ENCODE peak calls at places on chromosomes 1 and 21, in six cellular contexts. I, T, P, E, X and J are unnamed samples.
A peak's percentile ranks its signal among the peaks of the same experiment; 100 is the strongest.

GRCh38 chr1:98400446-98400845 is 261.1 kb upstream of the SNX7 start:
- DNase-seq in I (no peak), T (no peak), P (no peak), E (no peak), X (no peak), J (no peak)

GRCh38 chr1:116681343-116681899 is 13.9 kb upstream of the IGSF3 start:
- DNase-seq in I (no peak), T (no peak), P (no peak), E (no peak), X (no peak), J (no peak)

GRCh38 chr1:3312894-3313578 is 141.4 kb upstream of the ARHGEF16 start:
- DNase-seq in I (no peak), T (peak; percentile 59), P (peak; percentile 65), E (no peak), X (peak; percentile 80), J (no peak)

GRCh38 chr1:59730759-59731478 is 83.8 kb upstream of the HOOK1 start:
- DNase-seq in I (no peak), T (no peak), P (peak; percentile 93), E (no peak), X (peak; percentile 86), J (no peak)

GRCh38 chr1:202567747-202568146 is 142.5 kb downstream of the SYT2 start:
- DNase-seq in I (no peak), T (peak; percentile 56), P (no peak), E (no peak), X (no peak), J (no peak)

GRCh38 chr21:14480601-14481000 is 65.5 kb downstream of the SAMSN1 start:
- DNase-seq in I (no peak), T (no peak), P (no peak), E (no peak), X (no peak), J (no peak)

GRCh38 chr1:22753396-22754083 is 42.9 kb downstream of the EPHB2 start:
- DNase-seq in I (no peak), T (no peak), P (no peak), E (no peak), X (no peak), J (no peak)

GRCh38 chr1:69846267-69846666 is 278.5 kb downstream of the LRRC7 start:
- DNase-seq in I (no peak), T (no peak), P (no peak), E (no peak), X (no peak), J (no peak)

GRCh38 chr1:14282583-14283186 is 315.8 kb upstream of the KAZN start:
- DNase-seq in I (no peak), T (no peak), P (no peak), E (no peak), X (no peak), J (no peak)

GRCh38 chr1:37699147-37699546 is 6.8 kb downstream of the CDCA8 start:
- DNase-seq in I (no peak), T (no peak), P (no peak), E (no peak), X (no peak), J (no peak)

GRCh38 chr1:183023146-183023600 is at the start of gene LAMC1:
- DNase-seq in I (peak; percentile 58), T (peak; percentile 82), P (peak; percentile 81), E (no peak), X (peak; percentile 44), J (peak; percentile 60)

GRCh38 chr1:174690266-174690665 is 242.5 kb downstream of the GPR52 start:
- DNase-seq in I (no peak), T (no peak), P (no peak), E (no peak), X (no peak), J (no peak)

GRCh38 chr1:34460193-34460592 is 283.5 kb downstream of the C1orf94 start:
- DNase-seq in I (peak; percentile 38), T (peak; percentile 23), P (peak; percentile 21), E (peak; percentile 31), X (peak; percentile 53), J (peak; percentile 52)

GRCh38 chr1:201473296-201473695 is 4.3 kb upstream of the PHLDA3 start:
- DNase-seq in I (no peak), T (no peak), P (no peak), E (no peak), X (no peak), J (no peak)

GRCh38 chr1:1144843-1145546 is 28.7 kb upstream of the TTLL10 start:
- DNase-seq in I (no peak), T (no peak), P (no peak), E (no peak), X (peak; percentile 39), J (no peak)

GRCh38 chr1:24536391-24536840 is 19.5 kb upstream of the NCMAP start:
- DNase-seq in I (no peak), T (no peak), P (peak; percentile 35), E (peak; percentile 82), X (no peak), J (no peak)

GRCh38 chr1:245578306-245578705 is 423.5 kb downstream of the KIF26B start:
- DNase-seq in I (no peak), T (no peak), P (no peak), E (no peak), X (no peak), J (no peak)

GRCh38 chr1:186152227-186152944 is 222.7 kb downstream of the TPR start:
- DNase-seq in I (no peak), T (no peak), P (no peak), E (no peak), X (no peak), J (no peak)

GRCh38 chr1:31082385-31082784 is 16.9 kb upstream of the PUM1 start:
- DNase-seq in I (no peak), T (no peak), P (no peak), E (no peak), X (no peak), J (no peak)

GRCh38 chr1:179293340-179294327 is at the start of gene SOAT1:
- DNase-seq in I (peak; percentile 85), T (peak; percentile 80), P (peak; percentile 91), E (peak; percentile 63), X (peak; percentile 98), J (peak; percentile 87)

GRCh38 chr21:37460196-37460595 is 93.6 kb downstream of the DYRK1A start:
- DNase-seq in I (no peak), T (no peak), P (no peak), E (no peak), X (peak; percentile 72), J (no peak)

GRCh38 chr1:21598417-21598816 is 70.7 kb downstream of the RAP1GAP start:
- DNase-seq in I (no peak), T (no peak), P (no peak), E (no peak), X (no peak), J (no peak)

GRCh38 chr1:101371259-101371658 is 134.4 kb downstream of the S1PR1 start:
- DNase-seq in I (peak; percentile 43), T (no peak), P (peak; percentile 1), E (peak; percentile 96), X (peak; percentile 3), J (peak; percentile 37)

GRCh38 chr1:228280106-228280901 is 72.5 kb downstream of the OBSCN start:
- DNase-seq in I (no peak), T (no peak), P (no peak), E (no peak), X (no peak), J (no peak)

GRCh38 chr1:244291867-244292180 is 159.9 kb downstream of the ADSS2 start:
- DNase-seq in I (no peak), T (no peak), P (no peak), E (no peak), X (no peak), J (no peak)

DNA sequence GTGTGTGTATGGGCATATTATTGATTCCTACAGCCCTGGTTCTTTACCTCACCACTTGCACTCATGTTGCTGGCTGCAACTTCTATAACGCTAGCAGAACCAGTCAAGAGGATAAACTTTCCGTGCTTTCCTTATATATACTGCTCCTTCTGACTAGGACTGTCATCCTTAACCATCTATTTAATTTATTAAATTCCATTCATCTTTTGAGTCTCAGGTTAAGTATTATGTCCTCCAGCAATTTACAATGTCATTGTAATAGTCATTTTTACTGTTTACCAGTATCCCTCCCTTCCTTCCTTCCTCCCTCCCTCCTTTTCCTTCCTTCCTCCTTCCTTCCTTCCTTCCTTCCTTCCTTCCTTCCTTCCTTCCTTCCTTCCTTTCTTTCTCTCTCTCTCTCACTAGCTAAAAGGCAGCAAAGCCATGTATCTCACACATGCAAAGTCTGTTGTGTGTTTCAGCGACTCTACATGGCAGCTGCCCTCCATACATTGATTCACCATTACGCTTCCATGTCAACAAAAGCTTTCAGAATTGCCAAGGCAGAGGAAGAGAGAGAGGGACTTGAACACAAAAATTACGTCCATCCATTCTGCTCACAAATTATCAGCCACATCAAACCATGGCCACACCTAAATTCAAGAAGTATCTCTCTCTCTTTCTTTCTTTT is 73.8 kb downstream of the ZNF326 start:
- DNase-seq in I (no peak), T (no peak), P (no peak), E (no peak), X (no peak), J (no peak)
- TF ChIP-seq POLR2AphosphoS5 in I (no peak), T (no peak), P (no peak), E (no peak), X (no peak), J (no peak)

DNA sequence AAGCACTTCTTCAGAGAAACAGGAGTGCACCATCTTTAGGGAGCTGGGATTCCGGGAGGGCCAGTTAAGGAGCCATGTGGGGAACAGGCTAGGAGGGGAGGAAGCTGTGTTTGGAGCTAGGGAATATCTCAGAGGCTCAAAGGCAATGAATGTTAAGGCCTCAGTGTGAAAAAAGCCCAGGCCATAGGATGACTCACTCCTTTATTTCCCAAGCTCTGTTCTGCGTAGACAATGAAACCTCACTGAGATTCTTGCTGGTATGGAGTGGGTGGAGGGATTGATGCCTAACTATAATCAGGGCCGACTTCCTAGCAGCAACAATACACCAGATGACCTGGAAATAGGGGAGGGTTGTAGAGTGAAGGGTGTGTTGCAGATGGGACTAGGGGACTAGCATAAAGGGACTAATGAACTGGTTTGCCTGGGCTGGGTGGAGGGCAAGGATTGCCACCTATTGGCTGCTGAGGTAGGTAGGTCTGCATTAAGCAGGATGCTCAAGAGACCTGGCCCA is 2.1 kb downstream of the GNAT2 start:
- DNase-seq in I (no peak), T (no peak), P (peak; percentile 82), E (no peak), X (peak; percentile 37), J (no peak)
- TF ChIP-seq TAF1 in I (no peak), T (no peak), P (no peak), E (no peak), X (no peak), J (no peak)

GRCh38 chr1:11948822-11949458 is 14.4 kb downstream of the PLOD1 start:
- DNase-seq in I (no peak), T (no peak), P (no peak), E (no peak), X (peak; percentile 76), J (no peak)
- TF ChIP-seq POLR2A in I (no peak), T (no peak), P (no peak), E (peak; percentile 23), X (peak; percentile 45), J (no peak)

DNA sequence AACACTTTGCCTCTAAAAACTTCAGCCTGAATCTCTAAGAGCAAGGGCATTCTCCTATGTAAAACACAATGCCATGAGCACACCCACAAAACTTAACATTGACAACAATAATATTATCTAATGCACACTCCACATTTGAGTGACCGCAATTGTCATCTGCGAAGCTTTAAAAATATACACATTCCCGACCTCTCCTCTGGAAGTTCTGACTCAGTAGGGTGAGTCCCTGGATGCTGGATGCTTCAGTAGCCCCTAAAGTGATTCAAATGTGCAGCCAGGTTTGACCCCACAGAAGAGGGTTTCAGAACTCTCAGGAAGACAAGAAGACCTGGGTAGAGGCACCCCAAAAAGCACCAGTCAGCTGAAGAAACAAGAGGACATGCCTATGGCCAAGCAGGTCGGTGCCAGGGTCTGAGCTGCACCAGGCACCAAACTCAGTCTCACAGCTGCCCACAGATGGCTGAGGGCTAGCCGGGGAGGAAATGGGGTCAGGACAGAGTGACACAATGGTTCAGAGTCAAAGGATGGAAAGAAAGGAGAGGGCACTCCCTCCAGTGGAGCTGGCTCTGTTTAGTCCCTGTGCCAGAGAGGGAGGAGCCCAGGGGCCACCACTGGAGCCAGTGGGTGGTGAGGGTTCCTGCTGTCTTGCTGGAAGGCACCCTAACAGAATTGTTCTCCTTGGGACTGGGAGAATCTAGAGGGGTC is 17.4 kb downstream of the PIK3C2B start:
- DNase-seq in I (no peak), T (no peak), P (no peak), E (no peak), X (no peak), J (no peak)
- TF ChIP-seq POLR2AphosphoS5 in I (no peak), T (no peak), P (no peak), E (no peak), X (no peak), J (no peak)